ENCODE peak calls at places on chromosomes 3 and 15, in seven cellular contexts. One of them, this sample, is unnamed.

GRCh38 chr15:51335538-51335961 is 2.8 kb downstream of the CYP19A1 start:
- DNase-seq in stimulated activated CD8-positive, alpha-beta memory T cell treated with anti-CD3 and anti-CD28 coated beads, Interleukin-15, amount 100 ng/mL, for 4 hours: no peak
- DNase-seq in tibial artery: peak
- DNase-seq in fibroblast of pulmonary artery: no peak
- DNase-seq in activated T-cell treated with anti-CD3 and anti-CD28 coated beads for 1 hour: no peak
- DNase-seq in memory B cell: peak
- DNase-seq in stimulated activated CD4-positive, alpha-beta T cell treated with anti-CD3 and anti-CD28 coated beads, Interleukin-12 subunit alpha, Interleukin-12 subunit beta, amount 100 ng/mL, for 48 hours: no peak
- DNase-seq in this sample: no peak

GRCh38 chr3:168865022-168865551 is 769.4 kb upstream of the GOLIM4 start:
- DNase-seq in stimulated activated CD8-positive, alpha-beta memory T cell treated with anti-CD3 and anti-CD28 coated beads, Interleukin-15, amount 100 ng/mL, for 4 hours: no peak
- DNase-seq in tibial artery: no peak
- DNase-seq in fibroblast of pulmonary artery: peak
- DNase-seq in activated T-cell treated with anti-CD3 and anti-CD28 coated beads for 1 hour: no peak
- DNase-seq in memory B cell: no peak
- DNase-seq in stimulated activated CD4-positive, alpha-beta T cell treated with anti-CD3 and anti-CD28 coated beads, Interleukin-12 subunit alpha, Interleukin-12 subunit beta, amount 100 ng/mL, for 48 hours: no peak
- DNase-seq in this sample: peak

GRCh38 chr3:128548011-128548410 is 55.0 kb upstream of the GATA2 start:
- DNase-seq in stimulated activated CD8-positive, alpha-beta memory T cell treated with anti-CD3 and anti-CD28 coated beads, Interleukin-15, amount 100 ng/mL, for 4 hours: no peak
- DNase-seq in tibial artery: no peak
- DNase-seq in fibroblast of pulmonary artery: no peak
- DNase-seq in activated T-cell treated with anti-CD3 and anti-CD28 coated beads for 1 hour: no peak
- DNase-seq in memory B cell: no peak
- DNase-seq in stimulated activated CD4-positive, alpha-beta T cell treated with anti-CD3 and anti-CD28 coated beads, Interleukin-12 subunit alpha, Interleukin-12 subunit beta, amount 100 ng/mL, for 48 hours: no peak
- DNase-seq in this sample: no peak

GRCh38 chr3:5568451-5568850 is 380.9 kb downstream of the EDEM1 start:
- DNase-seq in stimulated activated CD8-positive, alpha-beta memory T cell treated with anti-CD3 and anti-CD28 coated beads, Interleukin-15, amount 100 ng/mL, for 4 hours: no peak
- DNase-seq in tibial artery: no peak
- DNase-seq in fibroblast of pulmonary artery: no peak
- DNase-seq in activated T-cell treated with anti-CD3 and anti-CD28 coated beads for 1 hour: no peak
- DNase-seq in memory B cell: no peak
- DNase-seq in stimulated activated CD4-positive, alpha-beta T cell treated with anti-CD3 and anti-CD28 coated beads, Interleukin-12 subunit alpha, Interleukin-12 subunit beta, amount 100 ng/mL, for 48 hours: no peak
- DNase-seq in this sample: no peak

GRCh38 chr3:35664460-35664919 is 25.2 kb downstream of the ARPP21 start:
- DNase-seq in stimulated activated CD8-positive, alpha-beta memory T cell treated with anti-CD3 and anti-CD28 coated beads, Interleukin-15, amount 100 ng/mL, for 4 hours: no peak
- DNase-seq in tibial artery: peak
- DNase-seq in fibroblast of pulmonary artery: peak
- DNase-seq in activated T-cell treated with anti-CD3 and anti-CD28 coated beads for 1 hour: no peak
- DNase-seq in memory B cell: no peak
- DNase-seq in stimulated activated CD4-positive, alpha-beta T cell treated with anti-CD3 and anti-CD28 coated beads, Interleukin-12 subunit alpha, Interleukin-12 subunit beta, amount 100 ng/mL, for 48 hours: no peak
- DNase-seq in this sample: peak

GRCh38 chr3:192090586-192090985 is 629.6 kb downstream of the PYDC2 start:
- DNase-seq in stimulated activated CD8-positive, alpha-beta memory T cell treated with anti-CD3 and anti-CD28 coated beads, Interleukin-15, amount 100 ng/mL, for 4 hours: no peak
- DNase-seq in tibial artery: no peak
- DNase-seq in fibroblast of pulmonary artery: no peak
- DNase-seq in activated T-cell treated with anti-CD3 and anti-CD28 coated beads for 1 hour: no peak
- DNase-seq in memory B cell: no peak
- DNase-seq in stimulated activated CD4-positive, alpha-beta T cell treated with anti-CD3 and anti-CD28 coated beads, Interleukin-12 subunit alpha, Interleukin-12 subunit beta, amount 100 ng/mL, for 48 hours: no peak
- DNase-seq in this sample: no peak

GRCh38 chr15:67792250-67792942 is 32.9 kb upstream of the SKOR1 start:
- DNase-seq in stimulated activated CD8-positive, alpha-beta memory T cell treated with anti-CD3 and anti-CD28 coated beads, Interleukin-15, amount 100 ng/mL, for 4 hours: no peak
- DNase-seq in tibial artery: no peak
- DNase-seq in fibroblast of pulmonary artery: no peak
- DNase-seq in activated T-cell treated with anti-CD3 and anti-CD28 coated beads for 1 hour: no peak
- DNase-seq in memory B cell: no peak
- DNase-seq in stimulated activated CD4-positive, alpha-beta T cell treated with anti-CD3 and anti-CD28 coated beads, Interleukin-12 subunit alpha, Interleukin-12 subunit beta, amount 100 ng/mL, for 48 hours: no peak
- DNase-seq in this sample: no peak

GRCh38 chr3:127145266-127145665 is 47.7 kb upstream of the PRR23E start:
- DNase-seq in stimulated activated CD8-positive, alpha-beta memory T cell treated with anti-CD3 and anti-CD28 coated beads, Interleukin-15, amount 100 ng/mL, for 4 hours: no peak
- DNase-seq in tibial artery: peak
- DNase-seq in fibroblast of pulmonary artery: no peak
- DNase-seq in activated T-cell treated with anti-CD3 and anti-CD28 coated beads for 1 hour: no peak
- DNase-seq in memory B cell: no peak
- DNase-seq in stimulated activated CD4-positive, alpha-beta T cell treated with anti-CD3 and anti-CD28 coated beads, Interleukin-12 subunit alpha, Interleukin-12 subunit beta, amount 100 ng/mL, for 48 hours: no peak
- DNase-seq in this sample: no peak

GRCh38 chr15:73951591-73951990 is 25.3 kb downstream of the LOXL1 start:
- DNase-seq in stimulated activated CD8-positive, alpha-beta memory T cell treated with anti-CD3 and anti-CD28 coated beads, Interleukin-15, amount 100 ng/mL, for 4 hours: no peak
- DNase-seq in tibial artery: no peak
- DNase-seq in fibroblast of pulmonary artery: no peak
- DNase-seq in activated T-cell treated with anti-CD3 and anti-CD28 coated beads for 1 hour: no peak
- DNase-seq in memory B cell: no peak
- DNase-seq in stimulated activated CD4-positive, alpha-beta T cell treated with anti-CD3 and anti-CD28 coated beads, Interleukin-12 subunit alpha, Interleukin-12 subunit beta, amount 100 ng/mL, for 48 hours: no peak
- DNase-seq in this sample: no peak

GRCh38 chr15:64809649-64810498 is 15.6 kb downstream of the PIF1 start:
- DNase-seq in stimulated activated CD8-positive, alpha-beta memory T cell treated with anti-CD3 and anti-CD28 coated beads, Interleukin-15, amount 100 ng/mL, for 4 hours: peak
- DNase-seq in tibial artery: peak
- DNase-seq in fibroblast of pulmonary artery: peak
- DNase-seq in activated T-cell treated with anti-CD3 and anti-CD28 coated beads for 1 hour: peak
- DNase-seq in memory B cell: peak
- DNase-seq in stimulated activated CD4-positive, alpha-beta T cell treated with anti-CD3 and anti-CD28 coated beads, Interleukin-12 subunit alpha, Interleukin-12 subunit beta, amount 100 ng/mL, for 48 hours: peak
- DNase-seq in this sample: peak

GRCh38 chr3:114498779-114499370 is 205.0 kb downstream of the TIGIT start:
- DNase-seq in stimulated activated CD8-positive, alpha-beta memory T cell treated with anti-CD3 and anti-CD28 coated beads, Interleukin-15, amount 100 ng/mL, for 4 hours: no peak
- DNase-seq in tibial artery: no peak
- DNase-seq in fibroblast of pulmonary artery: peak
- DNase-seq in activated T-cell treated with anti-CD3 and anti-CD28 coated beads for 1 hour: no peak
- DNase-seq in memory B cell: no peak
- DNase-seq in stimulated activated CD4-positive, alpha-beta T cell treated with anti-CD3 and anti-CD28 coated beads, Interleukin-12 subunit alpha, Interleukin-12 subunit beta, amount 100 ng/mL, for 48 hours: no peak
- DNase-seq in this sample: no peak

This sample was measured in AG08396.